ENCODE peak calls at places on chromosomes 13 and 19, in nine cellular contexts. B is HCT116, Q is cardiac fibroblast, S is endothelial cell, M is upper lobe of right lung, R is WTC11, F is neural progenitor cell, I is nephron progenitor cell, E is progenitor cell of endocrine pancreas. W is an unnamed sample.

GRCh38 chr19:11881151-11881800 is 6.3 kb upstream of the ZNF69 start:
- DNase-seq in B (peak), Q (peak), S (peak), M (peak), R (peak), F (peak), I (peak), E (peak), W (no peak)

GRCh38 chr13:41334810-41335209 is 23.7 kb downstream of the NAA16 start:
- DNase-seq in B (no peak), Q (no peak), S (no peak), M (no peak), R (no peak), F (no peak), I (no peak), E (no peak), W (no peak)

GRCh38 chr19:41425174-41426115 is 1.7 kb downstream of the B3GNT8 start:
- DNase-seq in B (no peak), Q (no peak), S (no peak), M (no peak), R (no peak), F (no peak), I (no peak), E (no peak), W (no peak)

GRCh38 chr13:73218181-73218580 is 159.4 kb downstream of the KLF5 start:
- DNase-seq in B (no peak), Q (no peak), S (no peak), M (no peak), R (no peak), F (no peak), I (no peak), E (no peak), W (no peak)

GRCh38 chr19:20926796-20927195 is 3.7 kb downstream of the ZNF85 start:
- DNase-seq in B (no peak), Q (no peak), S (no peak), M (no peak), R (no peak), F (no peak), I (no peak), E (no peak), W (no peak)

GRCh38 chr13:64925727-64926126 is 2304.4 kb downstream of the PCDH9 start:
- DNase-seq in B (no peak), Q (no peak), S (no peak), M (no peak), R (no peak), F (no peak), I (no peak), E (no peak), W (no peak)

GRCh38 chr13:112846411-112847115 is 122.5 kb upstream of the MCF2L start:
- DNase-seq in B (no peak), Q (no peak), S (no peak), M (no peak), R (no peak), F (no peak), I (no peak), E (no peak), W (no peak)

GRCh38 chr13:44274838-44275237 is 98.8 kb upstream of the SERP2 start:
- DNase-seq in B (no peak), Q (no peak), S (no peak), M (no peak), R (no peak), F (no peak), I (no peak), E (no peak), W (no peak)

GRCh38 chr13:109784590-109785140 is 1.7 kb downstream of the IRS2 start:
- DNase-seq in B (no peak), Q (peak), S (peak), M (peak), R (peak), F (peak), I (peak), E (peak), W (no peak)

GRCh38 chr13:109145631-109146030 is 516.2 kb downstream of the MYO16 start:
- DNase-seq in B (peak), Q (peak), S (peak), M (no peak), R (no peak), F (peak), I (peak), E (no peak), W (no peak)

GRCh38 chr13:49679244-49679643 is 12.0 kb downstream of the EBPL start:
- DNase-seq in B (no peak), Q (peak), S (no peak), M (no peak), R (no peak), F (no peak), I (no peak), E (no peak), W (no peak)

GRCh38 chr19:12090807-12091206 is 26.3 kb downstream of the ZNF844 start:
- DNase-seq in B (no peak), Q (peak), S (no peak), M (peak), R (peak), F (peak), I (peak), E (peak), W (no peak)

GRCh38 chr19:35775046-35775297 is 392 bp upstream of the ARHGAP33 start:
- DNase-seq in B (no peak), Q (no peak), S (no peak), M (peak), R (no peak), F (no peak), I (no peak), E (no peak), W (no peak)

GRCh38 chr19:8611890-8612806 is 1.6 kb upstream of the ADAMTS10 start:
- DNase-seq in B (no peak), Q (peak), S (no peak), M (no peak), R (peak), F (no peak), I (no peak), E (no peak), W (no peak)

GRCh38 chr19:41352609-41353465 is 885 bp downstream of the TGFB1 start:
- DNase-seq in B (no peak), Q (peak), S (peak), M (peak), R (peak), F (peak), I (peak), E (peak), W (no peak)

GRCh38 chr13:30158774-30159445 is 148.4 kb downstream of the KATNAL1 start:
- DNase-seq in B (no peak), Q (peak), S (no peak), M (no peak), R (no peak), F (no peak), I (no peak), E (no peak), W (no peak)

GRCh38 chr13:29465741-29466293 is 129.7 kb downstream of the SLC7A1 start:
- DNase-seq in B (no peak), Q (peak), S (no peak), M (no peak), R (no peak), F (no peak), I (no peak), E (no peak), W (no peak)

GRCh38 chr13:23375007-23375971 is 58.2 kb downstream of the SACS start:
- DNase-seq in B (peak), Q (peak), S (peak), M (peak), R (peak), F (peak), I (peak), E (peak), W (peak)

GRCh38 chr13:65499251-65499650 is 1730.9 kb downstream of the PCDH9 start:
- DNase-seq in B (no peak), Q (no peak), S (no peak), M (no peak), R (no peak), F (no peak), I (no peak), E (no peak), W (no peak)

GRCh38 chr13:31945202-31945978 is 86.2 kb upstream of the FRY start:
- DNase-seq in B (no peak), Q (peak), S (no peak), M (peak), R (no peak), F (peak), I (peak), E (no peak), W (no peak)

GRCh38 chr13:109764474-109765292 is 21.7 kb downstream of the IRS2 start:
- DNase-seq in B (no peak), Q (no peak), S (no peak), M (no peak), R (no peak), F (peak), I (no peak), E (no peak), W (no peak)

GRCh38 chr13:48596128-48596429 is 57.6 kb upstream of the CYSLTR2 start:
- DNase-seq in B (no peak), Q (no peak), S (no peak), M (no peak), R (no peak), F (no peak), I (no peak), E (no peak), W (no peak)

GRCh38 chr13:72163671-72164070 is 296.7 kb upstream of the DACH1 start:
- DNase-seq in B (no peak), Q (no peak), S (no peak), M (no peak), R (no peak), F (peak), I (no peak), E (no peak), W (no peak)

GRCh38 chr13:35159041-35159440 is 217.0 kb downstream of the NBEA start:
- DNase-seq in B (no peak), Q (no peak), S (no peak), M (no peak), R (no peak), F (no peak), I (no peak), E (no peak), W (no peak)

GRCh38 chr13:110590577-110590976 is 24.8 kb upstream of the NAXD start:
- DNase-seq in B (no peak), Q (no peak), S (no peak), M (no peak), R (no peak), F (no peak), I (no peak), E (no peak), W (no peak)

GRCh38 chr13:112952759-112953541 is 16.1 kb upstream of the MCF2L start:
- DNase-seq in B (no peak), Q (no peak), S (no peak), M (no peak), R (no peak), F (no peak), I (no peak), E (no peak), W (no peak)

GRCh38 chr13:108494991-108495661 is 134.3 kb upstream of the MYO16 start:
- DNase-seq in B (no peak), Q (no peak), S (peak), M (no peak), R (peak), F (peak), I (no peak), E (no peak), W (no peak)

GRCh38 chr13:107450931-107451330 is 764.4 kb downstream of the LIG4 start:
- DNase-seq in B (no peak), Q (peak), S (no peak), M (no peak), R (no peak), F (no peak), I (no peak), E (no peak), W (no peak)

GRCh38 chr19:662207-662961 is 630 bp downstream of the RNF126 start:
- DNase-seq in B (no peak), Q (no peak), S (peak), M (peak), R (peak), F (peak), I (peak), E (no peak), W (no peak)

GRCh38 chr19:10219678-10220077 is 11.5 kb downstream of the S1PR2 start:
- DNase-seq in B (no peak), Q (peak), S (no peak), M (no peak), R (peak), F (peak), I (peak), E (no peak), W (no peak)

GRCh38 chr13:60591348-60591747 is 194.3 kb downstream of the TDRD3 start:
- DNase-seq in B (no peak), Q (peak), S (no peak), M (no peak), R (no peak), F (no peak), I (no peak), E (no peak), W (no peak)

GRCh38 chr13:35979378-35979911 is 151.7 kb downstream of the DCLK1 start:
- DNase-seq in B (no peak), Q (peak), S (no peak), M (no peak), R (no peak), F (no peak), I (no peak), E (no peak), W (no peak)

GRCh38 chr19:36060430-36060829 is 5.7 kb downstream of the WDR62 start:
- DNase-seq in B (no peak), Q (peak), S (peak), M (no peak), R (peak), F (peak), I (peak), E (no peak), W (no peak)

GRCh38 chr19:18007939-18008673 is at the start of gene ARRDC2:
- DNase-seq in B (no peak), Q (peak), S (peak), M (peak), R (peak), F (peak), I (peak), E (peak), W (no peak)

GRCh38 chr13:32645854-32646253 is 59.6 kb downstream of the PDS5B start:
- DNase-seq in B (no peak), Q (no peak), S (no peak), M (no peak), R (no peak), F (no peak), I (no peak), E (no peak), W (no peak)

GRCh38 chr19:47143322-47144073 is 12.9 kb downstream of the SAE1 start:
- DNase-seq in B (no peak), Q (no peak), S (no peak), M (no peak), R (no peak), F (no peak), I (no peak), E (no peak), W (no peak)

DNA sequence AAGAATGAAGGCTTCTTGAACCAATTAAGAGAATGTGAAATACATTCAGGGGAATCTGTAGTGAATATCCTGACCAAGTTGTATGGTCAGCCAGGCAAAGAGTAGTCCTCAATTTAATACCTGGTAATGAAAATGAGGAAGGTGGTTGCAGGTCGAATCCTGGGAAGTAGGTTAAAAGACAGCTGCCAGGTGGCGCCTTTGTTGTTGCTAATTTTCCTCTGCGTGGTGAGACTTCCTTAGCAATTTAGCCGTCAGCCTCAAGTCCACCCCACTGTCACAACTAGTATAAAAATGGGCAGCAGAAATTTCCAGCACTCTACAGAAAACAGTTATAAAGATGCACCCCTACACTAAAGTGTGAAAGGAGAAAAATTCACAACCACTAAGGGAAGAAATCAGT is 235.7 kb downstream of the NHLRC3 start:
- DNase-seq in B (no peak), Q (peak), S (no peak), M (no peak), R (peak), F (peak), I (no peak), E (no peak), W (no peak)
- TF ChIP-seq CTCF in B (peak), Q (no peak), S (no peak), M (peak), R (no peak), F (peak), I (no peak), E (no peak), W (no peak)

DNA sequence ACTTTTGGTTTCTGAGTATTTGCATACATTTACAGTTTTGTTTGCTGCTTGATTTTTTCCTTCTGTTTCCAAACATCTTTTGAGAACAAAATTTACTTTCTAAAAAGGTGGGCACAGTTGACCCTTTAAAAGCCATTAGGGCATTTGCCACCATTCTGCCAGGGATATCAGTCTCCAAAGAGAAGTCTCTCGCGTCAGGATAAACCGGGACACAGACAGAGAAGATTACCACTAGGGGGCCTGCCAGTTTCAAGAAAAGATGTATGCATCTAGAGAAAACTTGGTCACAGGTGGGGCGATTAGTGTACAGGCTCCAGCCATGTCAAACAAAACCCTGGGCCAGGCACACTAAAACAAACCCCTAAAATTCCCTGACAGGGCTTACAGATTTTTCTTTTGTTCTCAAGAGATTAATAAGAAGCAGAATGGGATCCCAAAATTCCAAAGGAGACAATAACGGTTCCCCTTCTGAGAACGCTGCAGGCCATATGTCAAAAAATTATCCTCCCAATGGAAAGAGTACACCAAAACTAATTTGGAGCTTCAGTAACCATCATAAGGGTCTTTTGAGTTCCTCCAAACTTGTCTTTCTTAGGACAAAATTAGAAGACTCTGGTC is 10.7 kb upstream of the PABPC3 start:
- DNase-seq in B (peak), Q (peak), S (peak), M (no peak), R (peak), F (peak), I (peak), E (no peak), W (no peak)
- TF ChIP-seq CTCF in B (peak), Q (peak), S (peak), M (peak), R (peak), F (peak), I (peak), E (peak), W (no peak)

DNA sequence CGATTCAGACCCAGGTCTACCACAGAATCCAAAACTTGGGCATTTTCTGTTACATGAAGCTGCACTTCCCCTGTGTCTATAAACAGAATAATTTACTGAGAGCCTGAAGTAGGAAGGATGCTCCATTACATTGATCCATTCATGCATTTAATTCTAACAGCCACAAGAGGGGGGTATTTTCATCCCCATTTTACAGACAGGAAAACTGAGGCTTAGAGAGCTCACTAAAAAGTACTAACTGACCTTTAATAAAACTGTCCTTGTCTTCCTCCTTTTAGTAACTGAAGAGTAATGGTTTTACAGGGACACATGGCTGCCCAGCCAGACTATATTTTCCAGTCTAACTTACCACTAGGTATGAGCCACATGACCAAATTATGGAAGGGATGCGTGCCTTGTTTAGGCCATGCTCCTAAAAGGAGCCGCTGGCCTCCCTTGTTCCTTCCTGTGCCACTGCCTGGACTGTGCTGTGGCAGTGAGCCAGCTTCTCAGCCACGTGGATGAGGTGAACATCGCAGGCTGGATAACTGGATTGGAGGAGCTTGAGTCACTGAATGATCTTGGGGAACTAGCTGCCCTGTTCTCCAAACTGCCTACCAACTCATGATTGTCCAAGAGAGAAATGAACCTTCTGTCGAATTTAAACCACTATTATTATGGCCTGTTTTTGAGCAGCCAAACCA is 108.3 kb downstream of the DOCK9 start:
- DNase-seq in B (no peak), Q (peak), S (no peak), M (no peak), R (no peak), F (no peak), I (no peak), E (no peak), W (no peak)
- TF ChIP-seq CTCF in B (peak), Q (peak), S (peak), M (peak), R (no peak), F (peak), I (no peak), E (peak), W (no peak)

GRCh38 chr13:37642201-37642600 is 43.6 kb upstream of the POSTN start:
- DNase-seq in B (no peak), Q (no peak), S (no peak), M (no peak), R (no peak), F (no peak), I (peak), E (no peak), W (no peak)

GRCh38 chr13:37645181-37645580 is 46.6 kb upstream of the POSTN start:
- DNase-seq in B (no peak), Q (no peak), S (no peak), M (no peak), R (no peak), F (peak), I (no peak), E (no peak), W (no peak)

GRCh38 chr13:37636701-37637100 is 38.1 kb upstream of the POSTN start:
- DNase-seq in B (no peak), Q (no peak), S (no peak), M (no peak), R (no peak), F (no peak), I (no peak), E (no peak), W (no peak)

GRCh38 chr13:37640499-37640898 is 41.9 kb upstream of the POSTN start:
- DNase-seq in B (no peak), Q (peak), S (peak), M (no peak), R (peak), F (peak), I (peak), E (no peak), W (no peak)
- TF ChIP-seq CTCF in B (no peak), Q (peak), S (no peak), M (peak), R (no peak), F (peak), I (peak), E (peak), W (no peak)

DNA sequence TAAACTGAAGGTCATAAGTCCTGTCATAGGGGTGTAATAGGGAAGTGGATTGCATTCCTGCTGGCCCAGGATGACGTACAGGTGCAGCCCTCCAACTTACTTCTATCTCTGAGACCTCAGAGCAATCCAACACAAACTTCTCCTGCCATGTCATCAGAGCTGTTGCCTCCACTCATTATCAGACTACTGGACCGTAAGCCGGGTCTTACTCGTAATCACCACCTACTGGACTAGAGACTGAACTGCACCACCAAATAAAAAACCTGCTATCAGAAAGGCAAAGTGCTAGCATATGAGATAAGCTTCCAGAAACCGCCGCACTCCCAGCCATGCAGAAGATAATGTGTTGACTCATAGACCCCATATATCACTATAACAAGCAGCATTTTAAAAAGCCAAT is 102.1 kb downstream of the SLITRK1 start:
- DNase-seq in B (peak), Q (peak), S (peak), M (no peak), R (peak), F (peak), I (peak), E (no peak), W (no peak)
- TF ChIP-seq CTCF in B (peak), Q (peak), S (peak), M (peak), R (peak), F (peak), I (peak), E (peak), W (no peak)

DNA sequence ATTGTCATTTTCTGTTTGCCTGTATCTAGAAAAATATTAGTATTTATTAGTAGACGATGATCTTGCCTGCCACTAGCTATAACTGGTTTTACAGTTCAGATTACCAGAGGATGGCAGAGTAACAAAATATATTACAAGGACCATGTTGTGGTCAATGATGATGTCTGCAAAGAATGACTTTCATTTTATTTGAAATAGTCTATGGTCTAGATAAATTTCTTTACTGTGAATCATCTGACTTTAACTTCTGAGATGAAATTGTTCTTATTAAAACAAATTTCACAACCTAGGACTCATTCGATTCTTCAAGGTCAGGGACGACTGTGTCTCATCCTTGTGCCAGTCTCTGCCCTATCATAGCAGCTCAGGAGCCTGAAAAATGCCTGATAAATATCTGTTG is 637.8 kb upstream of the KLF12 start:
- DNase-seq in B (no peak), Q (peak), S (no peak), M (no peak), R (no peak), F (no peak), I (no peak), E (no peak), W (no peak)
- TF ChIP-seq CTCF in B (no peak), Q (no peak), S (no peak), M (no peak), R (no peak), F (no peak), I (no peak), E (no peak), W (no peak)